ENCODE peak calls at places on chromosomes 12 and 14, in eight cellular contexts. D, N, B, W, Y, Z, K and O are unnamed samples.

GRCh38 chr14:38211258-38211735 is 3.6 kb downstream of the SSTR1 start:
- DNase-seq in D (no peak), N (no peak), B (no peak), W (no peak), Y (peak), Z (no peak), K (no peak), O (no peak)

GRCh38 chr12:130669205-130669557 is 46.9 kb downstream of the RIMBP2 start:
- DNase-seq in D (no peak), N (no peak), B (no peak), W (no peak), Y (no peak), Z (no peak), K (no peak), O (no peak)

GRCh38 chr12:89040146-89040964 is 311.9 kb downstream of the DUSP6 start:
- DNase-seq in D (peak), N (peak), B (no peak), W (peak), Y (peak), Z (no peak), K (peak), O (no peak)

GRCh38 chr12:80849367-80849766 is 88.4 kb downstream of the LIN7A start:
- DNase-seq in D (no peak), N (no peak), B (no peak), W (no peak), Y (no peak), Z (no peak), K (no peak), O (no peak)

GRCh38 chr14:92254786-92255185 is 68.2 kb upstream of the SLC24A4 start:
- DNase-seq in D (no peak), N (no peak), B (peak), W (no peak), Y (peak), Z (peak), K (no peak), O (peak)

GRCh38 chr12:65643171-65643570 is 181.1 kb upstream of the HMGA2 start:
- DNase-seq in D (no peak), N (no peak), B (no peak), W (no peak), Y (no peak), Z (no peak), K (no peak), O (no peak)

GRCh38 chr12:20524113-20524512 is 155.8 kb downstream of the PDE3A start:
- DNase-seq in D (no peak), N (no peak), B (no peak), W (no peak), Y (no peak), Z (no peak), K (no peak), O (no peak)

GRCh38 chr12:92199846-92200576 is 54.4 kb upstream of the BTG1 start:
- DNase-seq in D (no peak), N (no peak), B (peak), W (no peak), Y (no peak), Z (no peak), K (no peak), O (no peak)

GRCh38 chr14:20820063-20820904 is 17.6 kb upstream of the RNASE1 start:
- DNase-seq in D (no peak), N (no peak), B (no peak), W (no peak), Y (peak), Z (no peak), K (no peak), O (no peak)

GRCh38 chr14:106436310-106436905 is 910.0 kb downstream of the TMEM121 start:
- DNase-seq in D (peak), N (no peak), B (no peak), W (peak), Y (peak), Z (no peak), K (peak), O (peak)

GRCh38 chr12:124698211-124698997 is 131.0 kb upstream of the NCOR2 start:
- DNase-seq in D (no peak), N (no peak), B (no peak), W (peak), Y (no peak), Z (peak), K (no peak), O (no peak)

GRCh38 chr12:127340381-127340780 is 926.6 kb upstream of the TMEM132C start:
- DNase-seq in D (no peak), N (no peak), B (no peak), W (no peak), Y (no peak), Z (no peak), K (no peak), O (no peak)

GRCh38 chr14:96098309-96098998 is 59.3 kb downstream of the C14orf132 start:
- DNase-seq in D (peak), N (no peak), B (peak), W (peak), Y (peak), Z (no peak), K (no peak), O (no peak)

GRCh38 chr12:121223283-121223946 is 13.5 kb downstream of the P2RX4 start:
- DNase-seq in D (peak), N (no peak), B (no peak), W (no peak), Y (no peak), Z (no peak), K (peak), O (no peak)

GRCh38 chr12:27555928-27556778 is 32.1 kb downstream of the PPFIBP1 start:
- DNase-seq in D (no peak), N (no peak), B (peak), W (no peak), Y (no peak), Z (no peak), K (no peak), O (no peak)

GRCh38 chr14:89377544-89377943 is 39.5 kb downstream of the FOXN3 start:
- DNase-seq in D (no peak), N (no peak), B (no peak), W (no peak), Y (no peak), Z (no peak), K (no peak), O (no peak)

GRCh38 chr12:128583453-128583852 is 240.3 kb downstream of the SLC15A4 start:
- DNase-seq in D (no peak), N (no peak), B (no peak), W (no peak), Y (no peak), Z (no peak), K (no peak), O (no peak)

GRCh38 chr12:116673713-116674112 is 64.2 kb downstream of the SPRING1 start:
- DNase-seq in D (peak), N (no peak), B (no peak), W (no peak), Y (peak), Z (no peak), K (no peak), O (no peak)

GRCh38 chr14:88599761-88600439 is 37.1 kb downstream of the ZC3H14 start:
- DNase-seq in D (no peak), N (no peak), B (no peak), W (no peak), Y (no peak), Z (no peak), K (no peak), O (no peak)

GRCh38 chr12:6222009-6222702 is 22.0 kb downstream of the CD9 start:
- DNase-seq in D (no peak), N (no peak), B (no peak), W (no peak), Y (no peak), Z (peak), K (no peak), O (no peak)

GRCh38 chr12:102479099-102479887 is 1.1 kb downstream of the IGF1 start:
- DNase-seq in D (peak), N (no peak), B (no peak), W (no peak), Y (no peak), Z (no peak), K (no peak), O (no peak)

GRCh38 chr12:33562401-33562800 is 122.8 kb upstream of the SYT10 start:
- DNase-seq in D (no peak), N (no peak), B (no peak), W (no peak), Y (no peak), Z (no peak), K (no peak), O (no peak)

GRCh38 chr14:52333823-52334657 is 19.9 kb downstream of the PTGER2 start:
- DNase-seq in D (no peak), N (no peak), B (no peak), W (no peak), Y (no peak), Z (no peak), K (peak), O (no peak)

GRCh38 chr14:54848910-54849309 is 53.7 kb downstream of the GCH1 start:
- DNase-seq in D (no peak), N (no peak), B (no peak), W (no peak), Y (no peak), Z (no peak), K (no peak), O (no peak)

GRCh38 chr12:124093297-124093696 is 120.3 kb downstream of the ZNF664 start:
- DNase-seq in D (no peak), N (no peak), B (no peak), W (no peak), Y (no peak), Z (no peak), K (no peak), O (no peak)

GRCh38 chr12:76764856-76765255 is 941 bp downstream of the ZDHHC17 start:
- DNase-seq in D (no peak), N (no peak), B (peak), W (no peak), Y (no peak), Z (no peak), K (peak), O (no peak)

GRCh38 chr12:27534765-27535161 is 10.8 kb downstream of the PPFIBP1 start:
- DNase-seq in D (no peak), N (no peak), B (no peak), W (no peak), Y (no peak), Z (no peak), K (no peak), O (no peak)

GRCh38 chr12:102169922-102170698 is 27.5 kb downstream of the PMCH start:
- DNase-seq in D (no peak), N (no peak), B (peak), W (peak), Y (no peak), Z (no peak), K (no peak), O (no peak)

GRCh38 chr14:53855127-53855526 is 101.5 kb downstream of the BMP4 start:
- DNase-seq in D (no peak), N (no peak), B (no peak), W (no peak), Y (no peak), Z (no peak), K (no peak), O (no peak)

GRCh38 chr14:75514673-75515630 is 7.3 kb upstream of the BATF start:
- DNase-seq in D (peak), N (no peak), B (peak), W (no peak), Y (peak), Z (peak), K (peak), O (peak)

GRCh38 chr14:28785096-28785952 is 18.7 kb downstream of the FOXG1 start:
- DNase-seq in D (no peak), N (no peak), B (no peak), W (peak), Y (peak), Z (no peak), K (no peak), O (no peak)

GRCh38 chr14:32567543-32568384 is 238.7 kb downstream of the AKAP6 start:
- DNase-seq in D (no peak), N (peak), B (peak), W (no peak), Y (no peak), Z (no peak), K (no peak), O (no peak)

GRCh38 chr12:76706099-76706498 is 57.8 kb upstream of the ZDHHC17 start:
- DNase-seq in D (peak), N (no peak), B (no peak), W (no peak), Y (no peak), Z (no peak), K (peak), O (no peak)

GRCh38 chr12:109571773-109572505 is 1.4 kb downstream of the MMAB start:
- DNase-seq in D (no peak), N (no peak), B (no peak), W (no peak), Y (no peak), Z (no peak), K (no peak), O (no peak)

GRCh38 chr14:104473244-104473565 is 106.4 kb upstream of the C14orf180 start:
- DNase-seq in D (no peak), N (no peak), B (no peak), W (no peak), Y (peak), Z (no peak), K (no peak), O (no peak)

GRCh38 chr14:103703433-103704385 is 11.5 kb downstream of the XRCC3 start:
- DNase-seq in D (no peak), N (no peak), B (no peak), W (no peak), Y (no peak), Z (no peak), K (no peak), O (no peak)

GRCh38 chr14:69138189-69138535 is 14.8 kb downstream of the DCAF5 start:
- DNase-seq in D (no peak), N (no peak), B (peak), W (no peak), Y (no peak), Z (no peak), K (no peak), O (no peak)

GRCh38 chr14:106343636-106344035 is 817.3 kb downstream of the TMEM121 start:
- DNase-seq in D (no peak), N (no peak), B (no peak), W (no peak), Y (no peak), Z (no peak), K (no peak), O (no peak)